ENCODE peak calls at places on chromosome 18, in nine cellular contexts. U is heart left ventricle, I is body of pancreas, B is tibial nerve, O is endothelial cell of umbilical vein, L is stomach, J is esophagus squamous epithelium, Y is Peyer's patch, G is esophagus muscularis mucosa. D is an unnamed sample. For H3K27me3, the result is how much of the 10 kb centered on the place peaks cover.

GRCh38 chr18:6055711-6056110 is 160.4 kb upstream of the TMEM200C start:
- DNase-seq in U (no peak), I (no peak), B (no peak), O (peak), L (no peak), J (no peak), Y (no peak), G (no peak), D (no peak)

GRCh38 chr18:79792988-79793355 is 4.8 kb upstream of the KCNG2 start:
- DNase-seq in U (no peak), I (no peak), B (no peak), O (no peak), L (no peak), J (no peak), Y (no peak), G (no peak), D (no peak)

GRCh38 chr18:57441395-57441794 is 6.2 kb downstream of the ONECUT2 start:
- DNase-seq in U (no peak), I (no peak), B (no peak), O (no peak), L (no peak), J (no peak), Y (no peak), G (peak), D (no peak)

GRCh38 chr18:2087877-2088673 is 483.2 kb downstream of the METTL4 start:
- DNase-seq in U (peak), I (peak), B (no peak), O (no peak), L (no peak), J (no peak), Y (no peak), G (no peak), D (no peak)

GRCh38 chr18:42773870-42774269 is 341.6 kb downstream of the RIT2 start:
- DNase-seq in U (no peak), I (no peak), B (no peak), O (no peak), L (no peak), J (no peak), Y (no peak), G (no peak), D (no peak)

GRCh38 chr18:7111134-7111533 is 6.5 kb downstream of the LAMA1 start:
- DNase-seq in U (no peak), I (no peak), B (no peak), O (no peak), L (no peak), J (no peak), Y (no peak), G (no peak), D (no peak)

GRCh38 chr18:1663879-1664705 is 759.4 kb downstream of the ADCYAP1 start:
- DNase-seq in U (peak), I (peak), B (peak), O (peak), L (peak), J (no peak), Y (no peak), G (no peak), D (no peak)

GRCh38 chr18:65439184-65439583 is 311.6 kb upstream of the CDH7 start:
- DNase-seq in U (no peak), I (no peak), B (no peak), O (no peak), L (no peak), J (no peak), Y (no peak), G (no peak), D (no peak)

GRCh38 chr18:39655341-39655740 is 2089.7 kb upstream of the CELF4 start:
- DNase-seq in U (no peak), I (no peak), B (no peak), O (no peak), L (no peak), J (no peak), Y (no peak), G (no peak), D (no peak)

GRCh38 chr18:36688020-36688965 is 140.5 kb downstream of the TPGS2 start:
- DNase-seq in U (peak), I (peak), B (peak), O (peak), L (peak), J (no peak), Y (no peak), G (no peak), D (no peak)

GRCh38 chr18:23553887-23554286 is 32.4 kb downstream of the NPC1 start:
- DNase-seq in U (no peak), I (no peak), B (no peak), O (no peak), L (no peak), J (no peak), Y (no peak), G (no peak), D (no peak)
- H3K27ac ChIP-seq in U (no peak), I (no peak), B (no peak), O (no peak), L (no peak), J (no peak), Y (no peak), G (no peak), D (no peak)

GRCh38 chr18:11149441-11150270 is at the start of gene PIEZO2:
- DNase-seq in U (peak), I (peak), B (peak), O (peak), L (peak), J (no peak), Y (peak), G (peak), D (no peak)
- TF ChIP-seq POLR2A in U (no peak), I (no peak), B (peak), O (no peak), L (no peak), J (peak), Y (no peak), G (no peak), D (peak)

GRCh38 chr18:470661-471501 is 29.6 kb downstream of the COLEC12 start:
- DNase-seq in U (no peak), I (no peak), B (no peak), O (peak), L (no peak), J (no peak), Y (no peak), G (no peak), D (no peak)
- H3K27me3 ChIP-seq in U (under half), I (under half), B (under half), O (under half), L (under half), J (under half), Y (under half), G (under half), D (under half)

GRCh38 chr18:3330622-3331021 is 68.7 kb downstream of the MYL12B start:
- DNase-seq in U (no peak), I (no peak), B (no peak), O (no peak), L (no peak), J (no peak), Y (no peak), G (no peak), D (no peak)

GRCh38 chr18:3333056-3333720 is 71.3 kb downstream of the MYL12B start:
- DNase-seq in U (no peak), I (no peak), B (no peak), O (no peak), L (no peak), J (no peak), Y (no peak), G (no peak), D (no peak)

GRCh38 chr18:3332376-3332775 is 70.4 kb downstream of the MYL12B start:
- DNase-seq in U (no peak), I (no peak), B (no peak), O (no peak), L (no peak), J (no peak), Y (no peak), G (no peak), D (no peak)

GRCh38 chr18:3329871-3330270 is 67.9 kb downstream of the MYL12B start:
- DNase-seq in U (no peak), I (no peak), B (no peak), O (no peak), L (no peak), J (no peak), Y (no peak), G (no peak), D (no peak)

GRCh38 chr18:3333721-3334386 is 71.9 kb downstream of the MYL12B start:
- DNase-seq in U (no peak), I (no peak), B (no peak), O (no peak), L (no peak), J (no peak), Y (no peak), G (no peak), D (no peak)
- H3K27ac ChIP-seq in U (no peak), I (no peak), B (no peak), O (no peak), L (no peak), J (no peak), Y (no peak), G (no peak), D (no peak)

GRCh38 chr18:62522510-62523254 is at the start of gene ZCCHC2:
- DNase-seq in U (peak), I (peak), B (peak), O (peak), L (peak), J (peak), Y (peak), G (peak), D (peak)
- TF ChIP-seq POLR2A in U (peak), I (peak), B (peak), O (peak), L (peak), J (peak), Y (peak), G (peak), D (peak)

GRCh38 chr18:8496186-8496585 is 113.1 kb upstream of the RAB12 start:
- DNase-seq in U (no peak), I (no peak), B (no peak), O (no peak), L (no peak), J (no peak), Y (no peak), G (no peak), D (no peak)
- H3K27me3 ChIP-seq in U (under half), I (under half), B (under half), O (under half), L (under half), J (under half), Y (under half), G (under half), D (under half)

DNA sequence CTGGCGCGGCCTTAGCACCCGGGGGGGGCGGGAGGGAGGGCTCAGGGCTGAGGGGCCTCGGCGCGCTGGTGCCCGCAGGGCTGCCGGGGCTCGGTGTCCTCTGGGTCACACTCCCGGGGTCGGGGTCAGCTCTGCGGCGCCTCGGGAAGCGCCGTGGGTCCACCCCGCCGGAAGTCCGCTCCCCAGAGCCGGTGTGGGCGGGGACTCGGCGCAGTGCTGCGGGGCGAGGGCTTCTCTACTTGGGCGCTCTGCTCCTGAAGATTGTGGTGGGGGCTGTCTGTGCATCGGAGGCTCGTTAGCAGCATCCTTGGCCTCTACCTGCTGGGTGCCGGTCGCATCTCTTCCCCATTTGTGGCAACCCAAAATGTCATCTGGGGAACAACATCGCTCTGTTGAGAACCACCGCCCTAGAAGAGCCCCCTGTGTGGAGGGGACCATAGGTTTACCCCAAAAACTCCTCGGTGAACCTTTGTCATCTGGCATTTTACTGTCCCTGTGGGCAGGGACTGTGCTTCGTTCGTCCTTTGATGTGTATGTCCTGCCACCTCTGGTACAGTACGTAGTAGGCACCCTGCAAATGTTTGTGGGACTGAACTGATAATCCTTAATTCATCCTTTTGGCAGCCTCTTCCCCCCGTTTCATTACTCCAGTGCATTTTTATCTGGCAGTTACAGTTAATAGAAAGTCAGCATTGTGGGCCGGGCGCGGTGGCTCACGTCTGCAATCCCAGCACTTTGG is 553 bp downstream of the NAPG start:
- DNase-seq in U (peak), I (peak), B (no peak), O (peak), L (peak), J (peak), Y (peak), G (no peak), D (no peak)
- H3K27ac ChIP-seq in U (peak), I (peak), B (peak), O (peak), L (peak), J (peak), Y (peak), G (peak), D (peak)